ENCODE peak calls at places on chromosome X, in nine cellular contexts. Z is GM12892, H is adrenal gland, W is ovary, S is A549, F is H54, B is stomach, G is suprapubic skin, U is IMR-90. I is an unnamed sample.

GRCh38 chrX:131723646-131724045 is 179.8 kb downstream of the OR13H1 start:
- DNase-seq in Z (no peak), H (no peak), W (no peak), S (no peak), F (no peak), B (no peak), G (no peak), U (no peak), I (no peak)

GRCh38 chrX:15761564-15762191 is 23.6 kb downstream of the CA5B start:
- DNase-seq in Z (no peak), H (peak), W (no peak), S (peak), F (no peak), B (no peak), G (no peak), U (peak), I (peak)

GRCh38 chrX:144006811-144007210 is 122.9 kb downstream of the UBE2NL start:
- DNase-seq in Z (no peak), H (no peak), W (no peak), S (no peak), F (no peak), B (no peak), G (no peak), U (no peak), I (no peak)

GRCh38 chrX:154546354-154547244 is at the start of gene G6PD:
- DNase-seq in Z (peak), H (peak), W (no peak), S (peak), F (peak), B (peak), G (no peak), U (peak), I (peak)

GRCh38 chrX:2629316-2630168 is 61.6 kb upstream of the CD99 start:
- DNase-seq in Z (no peak), H (no peak), W (no peak), S (peak), F (no peak), B (no peak), G (no peak), U (no peak), I (peak)

GRCh38 chrX:124917011-124917410 is 402.7 kb upstream of the TEX13C start:
- DNase-seq in Z (no peak), H (no peak), W (no peak), S (no peak), F (no peak), B (no peak), G (no peak), U (no peak), I (no peak)

GRCh38 chrX:68743754-68744153 is 85.1 kb upstream of the EFNB1 start:
- DNase-seq in Z (no peak), H (no peak), W (no peak), S (no peak), F (no peak), B (no peak), G (no peak), U (no peak), I (no peak)

GRCh38 chrX:119757979-119758681 is at the start of gene SOWAHD:
- DNase-seq in Z (no peak), H (peak), W (peak), S (peak), F (peak), B (peak), G (peak), U (no peak), I (peak)

GRCh38 chrX:74423289-74423985 is 2.1 kb downstream of the SLC16A2 start:
- DNase-seq in Z (no peak), H (peak), W (no peak), S (no peak), F (no peak), B (no peak), G (no peak), U (no peak), I (no peak)

GRCh38 chrX:36867143-36867542 is 141.0 kb upstream of the FAM47C start:
- DNase-seq in Z (no peak), H (no peak), W (no peak), S (peak), F (no peak), B (no peak), G (no peak), U (peak), I (no peak)

GRCh38 chrX:46209768-46210167 is 335.5 kb downstream of the ZNF674 start:
- DNase-seq in Z (no peak), H (no peak), W (no peak), S (no peak), F (no peak), B (no peak), G (no peak), U (no peak), I (no peak)

GRCh38 chrX:51737062-51737461 is 6.2 kb upstream of the GSPT2 start:
- DNase-seq in Z (no peak), H (no peak), W (no peak), S (no peak), F (no peak), B (no peak), G (no peak), U (no peak), I (no peak)

GRCh38 chrX:153708415-153708814 is 15.8 kb downstream of the BCAP31 start:
- DNase-seq in Z (no peak), H (peak), W (peak), S (peak), F (peak), B (peak), G (peak), U (peak), I (peak)

GRCh38 chrX:43474321-43474720 is 181.8 kb upstream of the MAOA start:
- DNase-seq in Z (no peak), H (no peak), W (no peak), S (no peak), F (no peak), B (no peak), G (no peak), U (no peak), I (no peak)

GRCh38 chrX:150062292-150063137 is 124.2 kb upstream of the EOLA2 start:
- DNase-seq in Z (no peak), H (peak), W (no peak), S (peak), F (no peak), B (no peak), G (no peak), U (peak), I (no peak)

GRCh38 chrX:1244164-1245076 is 24.2 kb upstream of the CSF2RA start:
- DNase-seq in Z (no peak), H (no peak), W (no peak), S (peak), F (no peak), B (no peak), G (no peak), U (no peak), I (no peak)

GRCh38 chrX:17882680-17883079 is 21.6 kb upstream of the RAI2 start:
- DNase-seq in Z (no peak), H (no peak), W (no peak), S (no peak), F (no peak), B (no peak), G (no peak), U (no peak), I (no peak)

GRCh38 chrX:121160987-121161386 is 113.6 kb downstream of the GLUD2 start:
- DNase-seq in Z (peak), H (no peak), W (no peak), S (no peak), F (no peak), B (no peak), G (no peak), U (no peak), I (no peak)

GRCh38 chrX:139738581-139738980 is 30.6 kb upstream of the MCF2 start:
- DNase-seq in Z (no peak), H (no peak), W (no peak), S (no peak), F (no peak), B (no peak), G (no peak), U (peak), I (no peak)

GRCh38 chrX:155888139-155888538 is 7.0 kb downstream of the VAMP7 start:
- DNase-seq in Z (no peak), H (no peak), W (no peak), S (peak), F (peak), B (no peak), G (no peak), U (peak), I (no peak)

GRCh38 chrX:129496625-129497024 is 26.7 kb downstream of the SMARCA1 start:
- DNase-seq in Z (no peak), H (no peak), W (no peak), S (no peak), F (no peak), B (no peak), G (no peak), U (peak), I (no peak)

GRCh38 chrX:7351946-7352345 is 204.0 kb upstream of the PUDP start:
- DNase-seq in Z (no peak), H (no peak), W (no peak), S (no peak), F (no peak), B (no peak), G (no peak), U (peak), I (no peak)

GRCh38 chrX:48597353-48598264 is at the start of gene WDR13:
- DNase-seq in Z (peak), H (peak), W (peak), S (peak), F (peak), B (peak), G (peak), U (peak), I (peak)

GRCh38 chrX:48590203-48591103 is 6.8 kb upstream of the WDR13 start:
- DNase-seq in Z (no peak), H (no peak), W (no peak), S (no peak), F (no peak), B (no peak), G (no peak), U (no peak), I (no peak)

GRCh38 chrX:48595929-48596328 is 1.4 kb upstream of the WDR13 start:
- DNase-seq in Z (no peak), H (no peak), W (no peak), S (no peak), F (no peak), B (no peak), G (no peak), U (no peak), I (no peak)

GRCh38 chrX:48589482-48590162 is 7.7 kb upstream of the WDR13 start:
- DNase-seq in Z (no peak), H (no peak), W (no peak), S (no peak), F (no peak), B (peak), G (no peak), U (no peak), I (no peak)

DNA sequence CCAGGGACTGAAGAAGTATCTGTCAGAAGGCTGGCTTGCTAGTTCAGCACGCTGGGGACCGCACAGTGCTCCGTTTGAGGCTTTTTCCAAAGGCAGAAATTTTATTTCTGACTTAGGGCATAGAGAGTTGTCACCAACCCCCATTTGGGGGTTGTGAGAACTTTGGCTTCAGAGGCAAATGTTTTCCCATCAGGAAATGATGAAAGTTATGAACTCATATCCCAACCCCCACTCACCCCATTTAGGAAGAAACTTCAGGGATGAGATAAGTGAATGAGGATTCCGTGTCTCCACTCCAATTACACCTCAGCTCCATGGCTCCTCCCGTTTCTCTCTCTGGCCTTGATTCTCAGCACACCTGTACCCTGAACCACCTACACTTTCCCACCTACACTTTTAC is 4.3 kb upstream of the WDR13 start:
- DNase-seq in Z (no peak), H (no peak), W (no peak), S (no peak), F (no peak), B (no peak), G (no peak), U (no peak), I (no peak)
- TF ChIP-seq POLR2A in Z (no peak), H (no peak), W (no peak), S (no peak), F (no peak), B (no peak), G (no peak), U (no peak), I (no peak)

DNA sequence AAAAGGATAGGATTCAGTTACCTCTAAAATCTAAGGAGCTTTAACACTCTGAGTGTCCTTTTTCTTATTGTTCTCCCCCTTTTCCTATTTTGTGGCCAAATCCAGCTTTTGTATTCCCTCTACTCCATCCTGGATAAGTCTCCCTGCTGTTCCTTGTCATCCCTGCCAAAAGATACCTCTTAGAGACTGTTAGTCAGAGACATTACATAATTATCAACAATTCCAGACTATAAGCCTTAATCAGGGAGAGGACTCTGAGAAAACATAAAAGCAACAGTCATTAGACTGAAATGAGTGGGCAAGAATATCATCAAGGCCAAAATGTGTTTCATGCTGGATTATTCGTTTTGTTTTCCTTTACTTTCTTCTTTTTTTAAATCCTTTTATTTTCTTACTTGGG is 206.9 kb downstream of the FAM47B start:
- DNase-seq in Z (no peak), H (no peak), W (no peak), S (no peak), F (no peak), B (no peak), G (no peak), U (no peak), I (no peak)
- TF ChIP-seq POLR2A in Z (no peak), H (no peak), W (no peak), S (no peak), F (no peak), B (no peak), G (no peak), U (no peak), I (no peak)

GRCh38 chrX:23952401-23952800 is 44.6 kb downstream of the CXorf58 start:
- DNase-seq in Z (no peak), H (no peak), W (no peak), S (no peak), F (no peak), B (no peak), G (no peak), U (no peak), I (no peak)

GRCh38 chrX:23953908-23954269 is 46.1 kb downstream of the CXorf58 start:
- DNase-seq in Z (no peak), H (no peak), W (no peak), S (no peak), F (no peak), B (no peak), G (no peak), U (no peak), I (no peak)

GRCh38 chrX:23954396-23954795 is 46.6 kb downstream of the CXorf58 start:
- DNase-seq in Z (no peak), H (no peak), W (no peak), S (no peak), F (no peak), B (no peak), G (no peak), U (no peak), I (no peak)

DNA sequence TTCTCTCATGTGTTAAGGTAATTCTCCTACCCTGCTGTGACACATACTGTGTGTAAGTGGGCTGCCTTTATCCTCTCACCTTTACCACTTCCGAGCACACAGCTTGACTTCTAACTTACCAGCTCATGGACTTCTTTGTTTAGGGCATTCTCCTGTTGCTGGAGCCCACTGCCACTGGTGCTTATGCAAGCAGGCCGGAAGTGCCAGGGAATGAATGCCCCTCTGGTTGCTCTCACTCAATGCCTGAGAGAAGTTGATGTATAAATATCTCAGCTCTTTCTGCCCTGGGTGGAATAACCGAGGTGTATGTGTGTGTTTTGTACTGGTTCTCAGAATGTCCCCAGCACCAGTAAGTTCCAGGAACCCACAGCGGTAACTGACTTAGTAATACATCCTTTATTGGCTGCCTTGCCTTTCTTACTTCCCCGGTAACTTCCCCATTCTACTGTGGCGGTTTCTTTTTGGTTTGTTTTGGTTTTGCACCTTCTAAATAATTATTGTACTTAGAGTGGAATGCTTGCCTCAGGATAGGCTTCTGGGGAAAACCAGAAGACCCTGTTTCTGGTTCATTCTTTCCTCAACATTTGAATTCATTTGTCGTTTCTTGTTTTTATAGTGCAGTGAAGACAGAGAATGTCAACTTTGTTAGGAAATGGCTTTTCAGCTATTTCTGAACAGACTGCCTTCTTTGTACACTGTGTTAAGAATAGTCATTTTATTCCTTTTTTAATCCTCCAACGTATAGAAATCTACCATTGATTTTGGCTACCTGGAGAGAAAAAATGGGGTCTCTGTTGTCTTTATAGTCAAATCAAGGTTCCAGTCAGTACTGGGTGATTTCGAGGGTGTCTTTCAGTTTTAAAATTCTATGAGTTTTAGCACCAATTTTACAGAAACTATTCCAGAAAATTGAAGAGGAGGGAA is 45.4 kb downstream of the CXorf58 start:
- DNase-seq in Z (peak), H (no peak), W (no peak), S (peak), F (no peak), B (no peak), G (no peak), U (no peak), I (no peak)
- TF ChIP-seq POLR2A in Z (no peak), H (no peak), W (no peak), S (no peak), F (no peak), B (no peak), G (no peak), U (no peak), I (no peak)

GRCh38 chrX:65582450-65583082 is 48.0 kb upstream of the LAS1L start:
- DNase-seq in Z (no peak), H (no peak), W (no peak), S (no peak), F (no peak), B (no peak), G (no peak), U (no peak), I (no peak)
- TF ChIP-seq POLR2A in Z (no peak), H (no peak), W (no peak), S (no peak), F (no peak), B (no peak), G (no peak), U (no peak), I (no peak)

GRCh38 chrX:73214366-73215094 is at the start of gene NAP1L2:
- DNase-seq in Z (no peak), H (peak), W (peak), S (peak), F (no peak), B (no peak), G (no peak), U (no peak), I (peak)
- TF ChIP-seq POLR2A in Z (peak), H (no peak), W (peak), S (no peak), F (no peak), B (no peak), G (no peak), U (no peak), I (no peak)

DNA sequence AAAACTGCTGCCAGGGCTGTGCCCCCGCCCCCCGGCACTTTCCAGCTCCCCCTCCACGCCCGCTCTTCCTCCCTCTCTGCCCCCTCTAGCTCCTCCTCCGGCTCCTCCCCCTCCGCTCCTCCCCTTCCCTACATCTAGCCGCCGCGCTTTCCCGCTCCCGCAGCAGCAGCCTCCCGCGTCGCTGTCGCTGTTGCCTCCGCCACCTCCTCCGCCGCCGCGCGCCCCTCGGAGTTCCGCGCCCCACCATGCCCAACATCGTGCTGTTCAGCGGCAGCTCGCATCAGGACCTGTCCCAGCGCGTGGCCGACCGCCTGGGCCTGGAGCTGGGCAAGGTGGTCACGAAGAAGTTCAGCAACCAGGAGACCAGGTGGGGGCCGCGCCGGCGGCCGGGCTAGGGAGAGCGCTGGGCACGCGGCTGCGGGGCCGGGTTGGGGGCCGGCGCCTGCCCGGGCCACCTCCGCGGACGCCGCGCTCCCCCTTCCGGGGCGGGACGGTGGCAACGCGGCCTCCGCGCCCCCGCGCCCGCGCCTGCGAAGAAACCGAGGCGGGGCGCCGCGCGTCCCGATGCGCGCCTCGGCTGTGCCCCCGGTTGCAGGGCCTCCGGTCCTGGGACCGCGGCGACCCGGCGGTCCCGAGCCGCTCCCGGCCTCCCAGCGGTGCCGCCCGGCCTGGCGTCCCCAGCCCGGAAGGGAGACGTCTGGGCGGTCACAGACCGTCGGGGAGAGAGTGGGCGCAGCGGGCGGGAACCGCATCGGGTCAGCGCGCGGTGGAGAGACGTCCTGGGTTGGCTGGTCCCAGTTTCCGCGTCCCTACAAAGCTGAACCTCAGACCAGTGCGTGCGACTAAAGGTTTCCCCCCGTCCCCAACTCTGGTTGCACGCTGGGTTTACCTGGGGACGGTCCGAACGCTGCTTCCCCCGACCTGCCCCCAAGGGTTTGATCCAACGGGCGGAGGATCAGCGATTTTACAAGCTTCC is at the start of gene PRPS2:
- DNase-seq in Z (peak), H (peak), W (peak), S (peak), F (peak), B (peak), G (peak), U (peak), I (peak)
- TF ChIP-seq POLR2A in Z (peak), H (peak), W (peak), S (peak), F (peak), B (no peak), G (peak), U (peak), I (no peak)

I was measured in testis.